ENCODE peak calls at places on chromosomes 16 and 17, in seven cellular contexts. One of them, this sample, is unnamed.

GRCh38 chr17:48463531-48463930 is 33.5 kb upstream of the SKAP1 start:
- DNase-seq in right atrium auricular region: no peak
- DNase-seq in AG10803: peak
- DNase-seq in WERI-Rb-1: no peak
- DNase-seq in Calu3: no peak
- DNase-seq in nephron progenitor cell: no peak
- DNase-seq in IMR-90: no peak
- DNase-seq in this sample: no peak

GRCh38 chr16:80766798-80767197 is 37.6 kb downstream of the CDYL2 start:
- DNase-seq in right atrium auricular region: no peak
- DNase-seq in AG10803: no peak
- DNase-seq in WERI-Rb-1: no peak
- DNase-seq in Calu3: no peak
- DNase-seq in nephron progenitor cell: no peak
- DNase-seq in IMR-90: no peak
- DNase-seq in this sample: no peak

GRCh38 chr17:50052822-50053653 is 2.9 kb upstream of the ITGA3 start:
- DNase-seq in right atrium auricular region: peak
- DNase-seq in AG10803: no peak
- DNase-seq in WERI-Rb-1: no peak
- DNase-seq in Calu3: peak
- DNase-seq in nephron progenitor cell: peak
- DNase-seq in IMR-90: peak
- DNase-seq in this sample: no peak

GRCh38 chr17:9669551-9670008 is 24.3 kb downstream of the USP43 start:
- DNase-seq in right atrium auricular region: no peak
- DNase-seq in AG10803: no peak
- DNase-seq in WERI-Rb-1: no peak
- DNase-seq in Calu3: no peak
- DNase-seq in nephron progenitor cell: no peak
- DNase-seq in IMR-90: no peak
- DNase-seq in this sample: peak

GRCh38 chr17:61314368-61315078 is 85.1 kb upstream of the TBX2 start:
- DNase-seq in right atrium auricular region: peak
- DNase-seq in AG10803: peak
- DNase-seq in WERI-Rb-1: no peak
- DNase-seq in Calu3: no peak
- DNase-seq in nephron progenitor cell: no peak
- DNase-seq in IMR-90: peak
- DNase-seq in this sample: peak

GRCh38 chr17:56908061-56908542 is 5.7 kb downstream of the TRIM25 start:
- DNase-seq in right atrium auricular region: no peak
- DNase-seq in AG10803: no peak
- DNase-seq in WERI-Rb-1: no peak
- DNase-seq in Calu3: no peak
- DNase-seq in nephron progenitor cell: no peak
- DNase-seq in IMR-90: no peak
- DNase-seq in this sample: peak

GRCh38 chr16:69040144-69040909 is 65.1 kb upstream of the HAS3 start:
- DNase-seq in right atrium auricular region: no peak
- DNase-seq in AG10803: no peak
- DNase-seq in WERI-Rb-1: peak
- DNase-seq in Calu3: no peak
- DNase-seq in nephron progenitor cell: no peak
- DNase-seq in IMR-90: peak
- DNase-seq in this sample: peak

GRCh38 chr16:57723170-57723569 is 12.4 kb upstream of the KATNB1 start:
- DNase-seq in right atrium auricular region: no peak
- DNase-seq in AG10803: no peak
- DNase-seq in WERI-Rb-1: peak
- DNase-seq in Calu3: peak
- DNase-seq in nephron progenitor cell: no peak
- DNase-seq in IMR-90: no peak
- DNase-seq in this sample: no peak

GRCh38 chr17:43696891-43697290 is 35.2 kb upstream of the MEOX1 start:
- DNase-seq in right atrium auricular region: no peak
- DNase-seq in AG10803: no peak
- DNase-seq in WERI-Rb-1: no peak
- DNase-seq in Calu3: no peak
- DNase-seq in nephron progenitor cell: no peak
- DNase-seq in IMR-90: no peak
- DNase-seq in this sample: no peak

GRCh38 chr16:1878256-1878655 is 6.3 kb upstream of the MEIOB start:
- DNase-seq in right atrium auricular region: no peak
- DNase-seq in AG10803: no peak
- DNase-seq in WERI-Rb-1: no peak
- DNase-seq in Calu3: no peak
- DNase-seq in nephron progenitor cell: no peak
- DNase-seq in IMR-90: no peak
- DNase-seq in this sample: no peak

GRCh38 chr17:16662936-16663335 is 9.3 kb upstream of the ZNF624 start:
- DNase-seq in right atrium auricular region: no peak
- DNase-seq in AG10803: no peak
- DNase-seq in WERI-Rb-1: no peak
- DNase-seq in Calu3: no peak
- DNase-seq in nephron progenitor cell: no peak
- DNase-seq in IMR-90: no peak
- DNase-seq in this sample: peak

GRCh38 chr16:77674888-77675287 is 47.4 kb upstream of the NUDT7 start:
- DNase-seq in right atrium auricular region: no peak
- DNase-seq in AG10803: peak
- DNase-seq in WERI-Rb-1: no peak
- DNase-seq in Calu3: no peak
- DNase-seq in nephron progenitor cell: no peak
- DNase-seq in IMR-90: peak
- DNase-seq in this sample: no peak

GRCh38 chr17:2724783-2725164 is 13.2 kb upstream of the CLUH start:
- DNase-seq in right atrium auricular region: no peak
- DNase-seq in AG10803: peak
- DNase-seq in WERI-Rb-1: no peak
- DNase-seq in Calu3: peak
- DNase-seq in nephron progenitor cell: peak
- DNase-seq in IMR-90: peak
- DNase-seq in this sample: peak

GRCh38 chr16:56833243-56833970 is 31.6 kb upstream of the SLC12A3 start:
- DNase-seq in right atrium auricular region: no peak
- DNase-seq in AG10803: no peak
- DNase-seq in WERI-Rb-1: no peak
- DNase-seq in Calu3: no peak
- DNase-seq in nephron progenitor cell: no peak
- DNase-seq in IMR-90: no peak
- DNase-seq in this sample: peak

GRCh38 chr16:67666032-67666537 is 465 bp downstream of the ENKD1 start:
- DNase-seq in right atrium auricular region: no peak
- DNase-seq in AG10803: no peak
- DNase-seq in WERI-Rb-1: peak
- DNase-seq in Calu3: peak
- DNase-seq in nephron progenitor cell: peak
- DNase-seq in IMR-90: no peak
- DNase-seq in this sample: no peak

GRCh38 chr16:46928811-46929210 is 44.6 kb downstream of the GPT2 start:
- DNase-seq in right atrium auricular region: no peak
- DNase-seq in AG10803: no peak
- DNase-seq in WERI-Rb-1: no peak
- DNase-seq in Calu3: no peak
- DNase-seq in nephron progenitor cell: no peak
- DNase-seq in IMR-90: no peak
- DNase-seq in this sample: no peak

GRCh38 chr17:44557653-44558285 is 485 bp downstream of the FZD2 start:
- DNase-seq in right atrium auricular region: no peak
- DNase-seq in AG10803: peak
- DNase-seq in WERI-Rb-1: peak
- DNase-seq in Calu3: no peak
- DNase-seq in nephron progenitor cell: peak
- DNase-seq in IMR-90: peak
- DNase-seq in this sample: peak

GRCh38 chr17:78351449-78352006 is 8.3 kb downstream of the SOCS3 start:
- DNase-seq in right atrium auricular region: peak
- DNase-seq in AG10803: peak
- DNase-seq in WERI-Rb-1: no peak
- DNase-seq in Calu3: no peak
- DNase-seq in nephron progenitor cell: peak
- DNase-seq in IMR-90: peak
- DNase-seq in this sample: peak

GRCh38 chr17:16906670-16907069 is 65.2 kb downstream of the TNFRSF13B start:
- DNase-seq in right atrium auricular region: no peak
- DNase-seq in AG10803: peak
- DNase-seq in WERI-Rb-1: no peak
- DNase-seq in Calu3: no peak
- DNase-seq in nephron progenitor cell: no peak
- DNase-seq in IMR-90: peak
- DNase-seq in this sample: no peak

GRCh38 chr17:79925242-79925957 is 86.2 kb upstream of the CBX4 start:
- DNase-seq in right atrium auricular region: no peak
- DNase-seq in AG10803: peak
- DNase-seq in WERI-Rb-1: no peak
- DNase-seq in Calu3: peak
- DNase-seq in nephron progenitor cell: no peak
- DNase-seq in IMR-90: peak
- DNase-seq in this sample: no peak

GRCh38 chr17:50120475-50121253 is 9.3 kb downstream of the SAMD14 start:
- DNase-seq in right atrium auricular region: no peak
- DNase-seq in AG10803: no peak
- DNase-seq in WERI-Rb-1: no peak
- DNase-seq in Calu3: no peak
- DNase-seq in nephron progenitor cell: no peak
- DNase-seq in IMR-90: no peak
- DNase-seq in this sample: no peak

GRCh38 chr17:16250635-16251034 is 33.6 kb downstream of the PIGL start:
- DNase-seq in right atrium auricular region: no peak
- DNase-seq in AG10803: peak
- DNase-seq in WERI-Rb-1: no peak
- DNase-seq in Calu3: no peak
- DNase-seq in nephron progenitor cell: no peak
- DNase-seq in IMR-90: peak
- DNase-seq in this sample: no peak

GRCh38 chr17:279356-279755 is 73.3 kb downstream of the RPH3AL start:
- DNase-seq in right atrium auricular region: no peak
- DNase-seq in AG10803: no peak
- DNase-seq in WERI-Rb-1: no peak
- DNase-seq in Calu3: no peak
- DNase-seq in nephron progenitor cell: no peak
- DNase-seq in IMR-90: no peak
- DNase-seq in this sample: no peak

GRCh38 chr17:40566027-40566426 is 755 bp upstream of the CCR7 start:
- DNase-seq in right atrium auricular region: no peak
- DNase-seq in AG10803: no peak
- DNase-seq in WERI-Rb-1: no peak
- DNase-seq in Calu3: no peak
- DNase-seq in nephron progenitor cell: no peak
- DNase-seq in IMR-90: no peak
- DNase-seq in this sample: no peak
- TF ChIP-seq CTCF in right atrium auricular region: no peak
- TF ChIP-seq CTCF in AG10803: no peak
- TF ChIP-seq CTCF in WERI-Rb-1: no peak
- TF ChIP-seq CTCF in Calu3: no peak
- TF ChIP-seq CTCF in nephron progenitor cell: no peak
- TF ChIP-seq CTCF in IMR-90: no peak
- TF ChIP-seq CTCF in this sample: no peak

DNA sequence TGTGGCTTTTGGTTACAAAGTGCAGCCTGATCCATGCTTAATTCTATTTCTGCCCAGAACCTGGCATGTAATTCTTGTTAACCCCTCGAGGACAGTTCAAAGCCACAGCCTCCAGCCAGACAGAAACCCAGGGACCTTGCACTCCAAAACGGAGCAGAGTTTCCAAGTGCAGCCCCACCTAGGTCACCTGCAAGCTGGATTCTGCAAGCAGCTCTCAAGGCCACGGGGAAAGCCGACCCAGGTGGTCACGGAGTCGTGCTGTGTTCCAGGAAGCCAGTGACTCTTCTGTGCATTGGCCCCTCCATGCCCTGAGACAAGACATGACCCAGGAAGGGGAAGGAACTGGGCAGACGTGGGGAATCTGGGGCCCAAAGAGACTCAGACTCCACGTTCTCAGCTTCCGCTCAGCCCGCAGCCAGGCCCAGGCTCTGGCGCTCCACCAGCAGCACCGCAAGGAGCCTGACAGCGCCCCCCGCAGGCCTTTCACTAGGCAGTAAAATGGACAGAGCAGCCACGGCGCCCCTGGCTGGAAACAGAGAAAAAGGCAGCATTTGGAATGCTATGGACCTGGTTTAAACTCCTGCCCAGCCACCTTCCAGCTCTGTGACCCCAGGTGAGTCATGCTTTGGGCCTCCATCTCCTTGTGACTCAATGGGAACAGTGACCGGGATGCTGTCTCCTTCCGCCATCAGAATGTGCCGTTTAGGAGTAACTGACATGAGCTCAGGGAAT is 27.3 kb upstream of the GSG1L start:
- DNase-seq in right atrium auricular region: no peak
- DNase-seq in AG10803: peak
- DNase-seq in WERI-Rb-1: peak
- DNase-seq in Calu3: no peak
- DNase-seq in nephron progenitor cell: no peak
- DNase-seq in IMR-90: peak
- DNase-seq in this sample: no peak
- TF ChIP-seq CTCF in right atrium auricular region: no peak
- TF ChIP-seq CTCF in AG10803: peak
- TF ChIP-seq CTCF in WERI-Rb-1: peak
- TF ChIP-seq CTCF in Calu3: peak
- TF ChIP-seq CTCF in nephron progenitor cell: no peak
- TF ChIP-seq CTCF in IMR-90: peak
- TF ChIP-seq CTCF in this sample: peak

GRCh38 chr16:88308441-88309173 is 74.2 kb upstream of the ZNF469 start:
- DNase-seq in right atrium auricular region: no peak
- DNase-seq in AG10803: no peak
- DNase-seq in WERI-Rb-1: no peak
- DNase-seq in Calu3: no peak
- DNase-seq in nephron progenitor cell: no peak
- DNase-seq in IMR-90: no peak
- DNase-seq in this sample: no peak
- TF ChIP-seq CTCF in right atrium auricular region: no peak
- TF ChIP-seq CTCF in AG10803: peak
- TF ChIP-seq CTCF in WERI-Rb-1: peak
- TF ChIP-seq CTCF in Calu3: no peak
- TF ChIP-seq CTCF in nephron progenitor cell: no peak
- TF ChIP-seq CTCF in IMR-90: no peak
- TF ChIP-seq CTCF in this sample: no peak

DNA sequence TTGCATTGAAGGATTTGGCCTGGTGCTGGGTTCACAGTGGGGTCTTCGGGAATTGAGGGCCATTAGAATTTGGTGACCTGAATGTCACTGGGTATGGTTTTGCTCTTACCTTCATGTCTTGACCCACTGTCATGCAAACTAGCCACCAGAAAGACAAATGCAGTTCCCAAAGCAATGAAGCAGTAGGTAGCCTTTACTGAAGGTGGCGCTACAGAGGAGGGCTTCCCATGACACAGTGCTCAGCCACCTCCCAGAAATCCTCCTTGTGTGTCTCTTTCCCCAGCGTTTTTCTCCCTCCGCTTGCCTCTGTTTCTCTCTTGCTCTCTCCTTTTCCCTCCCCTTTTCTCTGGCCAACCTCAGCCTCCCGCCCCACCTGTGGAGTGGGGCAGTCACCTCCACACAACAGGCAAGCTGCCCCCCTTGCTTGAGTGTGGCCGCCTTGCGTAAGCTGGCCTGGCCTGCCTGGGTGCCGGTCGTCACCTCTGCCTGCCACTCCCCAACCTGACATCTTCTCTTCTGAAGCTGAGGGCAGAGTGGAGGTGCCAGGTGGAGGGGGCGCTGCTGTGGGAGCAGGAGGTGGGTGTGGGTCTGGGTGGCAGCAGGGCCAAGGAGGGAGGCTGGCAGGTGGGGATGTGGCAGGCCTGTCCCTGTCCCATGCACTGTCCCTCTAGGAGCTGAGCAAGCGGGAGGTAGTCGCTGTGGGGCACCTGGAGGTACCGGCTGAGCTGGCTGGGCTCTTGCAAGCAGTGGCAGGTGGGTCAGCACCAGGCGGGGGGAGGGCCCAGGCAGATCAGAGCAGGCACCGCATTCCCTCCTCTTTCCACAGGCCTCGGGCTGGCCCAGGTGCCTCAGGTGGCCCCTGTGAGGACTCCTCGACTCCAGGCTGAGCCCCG is 34.7 kb downstream of the MYO15A start:
- DNase-seq in right atrium auricular region: no peak
- DNase-seq in AG10803: no peak
- DNase-seq in WERI-Rb-1: peak
- DNase-seq in Calu3: no peak
- DNase-seq in nephron progenitor cell: no peak
- DNase-seq in IMR-90: peak
- DNase-seq in this sample: no peak
- TF ChIP-seq CTCF in right atrium auricular region: no peak
- TF ChIP-seq CTCF in AG10803: peak
- TF ChIP-seq CTCF in WERI-Rb-1: peak
- TF ChIP-seq CTCF in Calu3: no peak
- TF ChIP-seq CTCF in nephron progenitor cell: peak
- TF ChIP-seq CTCF in IMR-90: peak
- TF ChIP-seq CTCF in this sample: peak